ENCODE peak calls at places on chromosomes 3 and 15, in eight cellular contexts. One of them, this sample, is unnamed.

GRCh38 chr3:150545419-150546225 is 674 bp downstream of the SERP1 start:
- DNase-seq in choroid plexus epithelial cell: peak; percentile 32
- DNase-seq in endothelial cell: no peak
- DNase-seq in kidney epithelial cell: no peak
- DNase-seq in fibroblast of the aortic adventitia: peak; percentile 32
- DNase-seq in Panc1: no peak
- DNase-seq in right atrium auricular region: peak; percentile 61
- DNase-seq in brain microvascular endothelial cell: no peak
- DNase-seq in this sample: peak; percentile 24

GRCh38 chr15:77851696-77852095 is 219.0 kb upstream of the LINGO1 start:
- DNase-seq in choroid plexus epithelial cell: no peak
- DNase-seq in endothelial cell: no peak
- DNase-seq in kidney epithelial cell: peak; percentile 90
- DNase-seq in fibroblast of the aortic adventitia: no peak
- DNase-seq in Panc1: no peak
- DNase-seq in right atrium auricular region: no peak
- DNase-seq in brain microvascular endothelial cell: no peak
- DNase-seq in this sample: no peak

GRCh38 chr3:5698851-5699250 is 511.3 kb downstream of the EDEM1 start:
- DNase-seq in choroid plexus epithelial cell: no peak
- DNase-seq in endothelial cell: no peak
- DNase-seq in kidney epithelial cell: no peak
- DNase-seq in fibroblast of the aortic adventitia: no peak
- DNase-seq in Panc1: no peak
- DNase-seq in right atrium auricular region: no peak
- DNase-seq in brain microvascular endothelial cell: no peak
- DNase-seq in this sample: no peak

GRCh38 chr3:37214076-37214475 is 39.7 kb upstream of the LRRFIP2 start:
- DNase-seq in choroid plexus epithelial cell: no peak
- DNase-seq in endothelial cell: no peak
- DNase-seq in kidney epithelial cell: no peak
- DNase-seq in fibroblast of the aortic adventitia: no peak
- DNase-seq in Panc1: no peak
- DNase-seq in right atrium auricular region: no peak
- DNase-seq in brain microvascular endothelial cell: no peak
- DNase-seq in this sample: no peak

GRCh38 chr3:13709706-13710105 is 160.8 kb downstream of the FBLN2 start:
- DNase-seq in choroid plexus epithelial cell: no peak
- DNase-seq in endothelial cell: no peak
- DNase-seq in kidney epithelial cell: no peak
- DNase-seq in fibroblast of the aortic adventitia: no peak
- DNase-seq in Panc1: no peak
- DNase-seq in right atrium auricular region: peak; percentile 23
- DNase-seq in brain microvascular endothelial cell: no peak
- DNase-seq in this sample: no peak

GRCh38 chr15:40743921-40744809 is 10.9 kb downstream of the RMDN3 start:
- DNase-seq in choroid plexus epithelial cell: peak; percentile 77
- DNase-seq in endothelial cell: no peak
- DNase-seq in kidney epithelial cell: no peak
- DNase-seq in fibroblast of the aortic adventitia: peak; percentile 56
- DNase-seq in Panc1: no peak
- DNase-seq in right atrium auricular region: no peak
- DNase-seq in brain microvascular endothelial cell: peak; percentile 68
- DNase-seq in this sample: no peak

GRCh38 chr3:172666873-172667694 is 43.8 kb downstream of the NCEH1 start:
- DNase-seq in choroid plexus epithelial cell: peak; percentile 92
- DNase-seq in endothelial cell: peak; percentile 87
- DNase-seq in kidney epithelial cell: no peak
- DNase-seq in fibroblast of the aortic adventitia: peak; percentile 90
- DNase-seq in Panc1: peak; percentile 71
- DNase-seq in right atrium auricular region: peak; percentile 80
- DNase-seq in brain microvascular endothelial cell: peak; percentile 84
- DNase-seq in this sample: peak; percentile 63

GRCh38 chr15:56964182-56964581 is 45.7 kb downstream of the TCF12 start:
- DNase-seq in choroid plexus epithelial cell: peak; percentile 75
- DNase-seq in endothelial cell: no peak
- DNase-seq in kidney epithelial cell: no peak
- DNase-seq in fibroblast of the aortic adventitia: peak; percentile 65
- DNase-seq in Panc1: no peak
- DNase-seq in right atrium auricular region: no peak
- DNase-seq in brain microvascular endothelial cell: peak; percentile 29
- DNase-seq in this sample: no peak

GRCh38 chr15:43977072-43977884 is 150.5 kb downstream of the WDR76 start:
- DNase-seq in choroid plexus epithelial cell: no peak
- DNase-seq in endothelial cell: no peak
- DNase-seq in kidney epithelial cell: no peak
- DNase-seq in fibroblast of the aortic adventitia: no peak
- DNase-seq in Panc1: no peak
- DNase-seq in right atrium auricular region: no peak
- DNase-seq in brain microvascular endothelial cell: no peak
- DNase-seq in this sample: no peak

GRCh38 chr15:67080900-67081431 is 15.6 kb downstream of the SMAD3 start:
- DNase-seq in choroid plexus epithelial cell: no peak
- DNase-seq in endothelial cell: no peak
- DNase-seq in kidney epithelial cell: peak; percentile 77
- DNase-seq in fibroblast of the aortic adventitia: peak; percentile 83
- DNase-seq in Panc1: no peak
- DNase-seq in right atrium auricular region: no peak
- DNase-seq in brain microvascular endothelial cell: peak; percentile 76
- DNase-seq in this sample: no peak

GRCh38 chr3:31896643-31897433 is 84.2 kb downstream of the OSBPL10 start:
- DNase-seq in choroid plexus epithelial cell: no peak
- DNase-seq in endothelial cell: no peak
- DNase-seq in kidney epithelial cell: no peak
- DNase-seq in fibroblast of the aortic adventitia: no peak
- DNase-seq in Panc1: no peak
- DNase-seq in right atrium auricular region: no peak
- DNase-seq in brain microvascular endothelial cell: no peak
- DNase-seq in this sample: no peak

GRCh38 chr15:79743032-79743431 is 153.8 kb downstream of the MTHFS start:
- DNase-seq in choroid plexus epithelial cell: no peak
- DNase-seq in endothelial cell: no peak
- DNase-seq in kidney epithelial cell: no peak
- DNase-seq in fibroblast of the aortic adventitia: no peak
- DNase-seq in Panc1: no peak
- DNase-seq in right atrium auricular region: no peak
- DNase-seq in brain microvascular endothelial cell: no peak
- DNase-seq in this sample: no peak

GRCh38 chr3:140905557-140905956 is 36.1 kb upstream of the SLC25A36 start:
- DNase-seq in choroid plexus epithelial cell: no peak
- DNase-seq in endothelial cell: no peak
- DNase-seq in kidney epithelial cell: no peak
- DNase-seq in fibroblast of the aortic adventitia: no peak
- DNase-seq in Panc1: no peak
- DNase-seq in right atrium auricular region: no peak
- DNase-seq in brain microvascular endothelial cell: no peak
- DNase-seq in this sample: no peak

GRCh38 chr3:107620534-107620933 is 97.8 kb downstream of the BBX start:
- DNase-seq in choroid plexus epithelial cell: no peak
- DNase-seq in endothelial cell: no peak
- DNase-seq in kidney epithelial cell: no peak
- DNase-seq in fibroblast of the aortic adventitia: no peak
- DNase-seq in Panc1: no peak
- DNase-seq in right atrium auricular region: no peak
- DNase-seq in brain microvascular endothelial cell: no peak
- DNase-seq in this sample: no peak

GRCh38 chr3:100844063-100844936 is 135.0 kb downstream of the TFG start:
- DNase-seq in choroid plexus epithelial cell: no peak
- DNase-seq in endothelial cell: no peak
- DNase-seq in kidney epithelial cell: peak; percentile 44
- DNase-seq in fibroblast of the aortic adventitia: no peak
- DNase-seq in Panc1: no peak
- DNase-seq in right atrium auricular region: no peak
- DNase-seq in brain microvascular endothelial cell: no peak
- DNase-seq in this sample: no peak

GRCh38 chr3:29642393-29643033 is 361.6 kb downstream of the RBMS3 start:
- DNase-seq in choroid plexus epithelial cell: peak; percentile 77
- DNase-seq in endothelial cell: no peak
- DNase-seq in kidney epithelial cell: peak; percentile 69
- DNase-seq in fibroblast of the aortic adventitia: peak; percentile 73
- DNase-seq in Panc1: no peak
- DNase-seq in right atrium auricular region: no peak
- DNase-seq in brain microvascular endothelial cell: peak; percentile 77
- DNase-seq in this sample: no peak

GRCh38 chr15:59168536-59168935 is 38.1 kb upstream of the LDHAL6B start:
- DNase-seq in choroid plexus epithelial cell: peak; percentile 80
- DNase-seq in endothelial cell: no peak
- DNase-seq in kidney epithelial cell: no peak
- DNase-seq in fibroblast of the aortic adventitia: peak; percentile 40
- DNase-seq in Panc1: no peak
- DNase-seq in right atrium auricular region: no peak
- DNase-seq in brain microvascular endothelial cell: peak; percentile 78
- DNase-seq in this sample: no peak

GRCh38 chr3:177150218-177150916 is 46.9 kb downstream of the TBL1XR1 start:
- DNase-seq in choroid plexus epithelial cell: peak; percentile 24
- DNase-seq in endothelial cell: no peak
- DNase-seq in kidney epithelial cell: no peak
- DNase-seq in fibroblast of the aortic adventitia: peak; percentile 41
- DNase-seq in Panc1: no peak
- DNase-seq in right atrium auricular region: no peak
- DNase-seq in brain microvascular endothelial cell: no peak
- DNase-seq in this sample: no peak

GRCh38 chr15:78796510-78796909 is 14.8 kb downstream of the ADAMTS7 start:
- DNase-seq in choroid plexus epithelial cell: no peak
- DNase-seq in endothelial cell: no peak
- DNase-seq in kidney epithelial cell: no peak
- DNase-seq in fibroblast of the aortic adventitia: no peak
- DNase-seq in Panc1: no peak
- DNase-seq in right atrium auricular region: no peak
- DNase-seq in brain microvascular endothelial cell: no peak
- DNase-seq in this sample: no peak

GRCh38 chr3:40044487-40044886 is 235.1 kb downstream of the MYRIP start:
- DNase-seq in choroid plexus epithelial cell: peak; percentile 42
- DNase-seq in endothelial cell: no peak
- DNase-seq in kidney epithelial cell: no peak
- DNase-seq in fibroblast of the aortic adventitia: peak; percentile 72
- DNase-seq in Panc1: no peak
- DNase-seq in right atrium auricular region: no peak
- DNase-seq in brain microvascular endothelial cell: peak; percentile 12
- DNase-seq in this sample: no peak

GRCh38 chr3:53080612-53081205 is 34.8 kb upstream of the SFMBT1 start:
- DNase-seq in choroid plexus epithelial cell: no peak
- DNase-seq in endothelial cell: no peak
- DNase-seq in kidney epithelial cell: no peak
- DNase-seq in fibroblast of the aortic adventitia: no peak
- DNase-seq in Panc1: no peak
- DNase-seq in right atrium auricular region: no peak
- DNase-seq in brain microvascular endothelial cell: no peak
- DNase-seq in this sample: no peak

GRCh38 chr15:42863572-42864239 is 56.9 kb downstream of the TTBK2 start:
- DNase-seq in choroid plexus epithelial cell: peak; percentile 5
- DNase-seq in endothelial cell: no peak
- DNase-seq in kidney epithelial cell: no peak
- DNase-seq in fibroblast of the aortic adventitia: peak; percentile 20
- DNase-seq in Panc1: no peak
- DNase-seq in right atrium auricular region: no peak
- DNase-seq in brain microvascular endothelial cell: no peak
- DNase-seq in this sample: no peak

GRCh38 chr15:98568382-98569017 is 79.8 kb upstream of the IGF1R start:
- DNase-seq in choroid plexus epithelial cell: peak; percentile 29
- DNase-seq in endothelial cell: no peak
- DNase-seq in kidney epithelial cell: no peak
- DNase-seq in fibroblast of the aortic adventitia: peak; percentile 18
- DNase-seq in Panc1: no peak
- DNase-seq in right atrium auricular region: no peak
- DNase-seq in brain microvascular endothelial cell: no peak
- DNase-seq in this sample: no peak

GRCh38 chr15:95141486-95141885 is 910.1 kb downstream of the MCTP2 start:
- DNase-seq in choroid plexus epithelial cell: peak; percentile 36
- DNase-seq in endothelial cell: no peak
- DNase-seq in kidney epithelial cell: no peak
- DNase-seq in fibroblast of the aortic adventitia: no peak
- DNase-seq in Panc1: no peak
- DNase-seq in right atrium auricular region: no peak
- DNase-seq in brain microvascular endothelial cell: no peak
- DNase-seq in this sample: no peak
- TF ChIP-seq CTCF in choroid plexus epithelial cell: no peak
- TF ChIP-seq CTCF in endothelial cell: no peak
- TF ChIP-seq CTCF in kidney epithelial cell: no peak
- TF ChIP-seq CTCF in fibroblast of the aortic adventitia: no peak
- TF ChIP-seq CTCF in Panc1: no peak
- TF ChIP-seq CTCF in right atrium auricular region: no peak
- TF ChIP-seq CTCF in brain microvascular endothelial cell: no peak
- TF ChIP-seq CTCF in this sample: no peak

GRCh38 chr15:60340207-60340921 is 57.4 kb downstream of the ANXA2 start:
- DNase-seq in choroid plexus epithelial cell: peak; percentile 36
- DNase-seq in endothelial cell: no peak
- DNase-seq in kidney epithelial cell: no peak
- DNase-seq in fibroblast of the aortic adventitia: no peak
- DNase-seq in Panc1: no peak
- DNase-seq in right atrium auricular region: no peak
- DNase-seq in brain microvascular endothelial cell: peak; percentile 35
- DNase-seq in this sample: no peak
- TF ChIP-seq CTCF in choroid plexus epithelial cell: peak; percentile 52
- TF ChIP-seq CTCF in endothelial cell: no peak
- TF ChIP-seq CTCF in kidney epithelial cell: peak; percentile 6
- TF ChIP-seq CTCF in fibroblast of the aortic adventitia: peak; percentile 21
- TF ChIP-seq CTCF in Panc1: peak; percentile 19
- TF ChIP-seq CTCF in right atrium auricular region: no peak
- TF ChIP-seq CTCF in brain microvascular endothelial cell: peak; percentile 58
- TF ChIP-seq CTCF in this sample: no peak

DNA sequence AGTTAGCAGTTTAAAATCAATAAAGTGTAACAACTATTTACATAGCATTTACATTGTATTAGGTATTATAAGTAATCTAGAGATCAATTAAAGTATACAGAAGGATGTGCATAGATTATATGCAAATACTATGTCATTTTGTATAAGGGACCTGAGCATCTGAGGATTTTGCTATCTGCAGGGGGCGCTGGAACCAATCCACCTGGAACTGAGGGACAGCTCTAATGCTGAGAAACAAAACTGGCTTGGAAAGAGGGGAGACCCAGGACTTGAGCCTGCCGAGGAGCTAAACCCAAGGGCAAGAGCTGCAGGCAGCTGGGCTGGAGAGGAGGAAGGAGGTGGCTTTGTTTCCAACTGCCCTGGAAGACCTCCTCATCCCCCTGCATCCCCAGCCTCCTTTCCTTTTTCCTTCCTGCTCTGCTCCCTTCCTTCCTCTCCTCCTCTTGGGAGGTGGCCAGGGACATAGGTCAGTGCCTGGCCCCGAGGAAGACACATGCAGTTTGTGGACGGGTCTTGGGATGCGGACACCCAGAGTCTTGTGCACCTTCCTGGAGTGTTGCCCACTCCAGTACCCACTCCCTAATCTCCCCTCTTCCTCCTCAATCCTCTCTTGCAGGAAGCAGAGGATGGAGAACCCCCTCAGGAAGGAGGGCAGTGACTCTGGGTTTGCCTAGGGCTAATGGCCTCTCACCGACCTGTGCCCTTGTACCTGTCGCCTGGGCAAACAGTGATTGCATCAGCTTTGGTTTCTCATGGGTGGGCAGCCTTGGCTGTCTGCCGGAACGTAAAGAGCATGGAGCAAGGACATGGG is 826 bp upstream of the RTP3 start:
- DNase-seq in choroid plexus epithelial cell: peak; percentile 33
- DNase-seq in endothelial cell: peak; percentile 39
- DNase-seq in kidney epithelial cell: no peak
- DNase-seq in fibroblast of the aortic adventitia: no peak
- DNase-seq in Panc1: no peak
- DNase-seq in right atrium auricular region: no peak
- DNase-seq in brain microvascular endothelial cell: no peak
- DNase-seq in this sample: no peak
- TF ChIP-seq CTCF in choroid plexus epithelial cell: peak; percentile 58
- TF ChIP-seq CTCF in endothelial cell: peak; percentile 31
- TF ChIP-seq CTCF in kidney epithelial cell: peak; percentile 32
- TF ChIP-seq CTCF in fibroblast of the aortic adventitia: peak; percentile 22
- TF ChIP-seq CTCF in Panc1: peak; percentile 42
- TF ChIP-seq CTCF in right atrium auricular region: no peak
- TF ChIP-seq CTCF in brain microvascular endothelial cell: peak; percentile 68
- TF ChIP-seq CTCF in this sample: no peak

GRCh38 chr3:132119531-132119930 is 84.7 kb upstream of the CPNE4 start:
- DNase-seq in choroid plexus epithelial cell: no peak
- DNase-seq in endothelial cell: no peak
- DNase-seq in kidney epithelial cell: no peak
- DNase-seq in fibroblast of the aortic adventitia: no peak
- DNase-seq in Panc1: no peak
- DNase-seq in right atrium auricular region: no peak
- DNase-seq in brain microvascular endothelial cell: no peak
- DNase-seq in this sample: no peak
- TF ChIP-seq CTCF in choroid plexus epithelial cell: no peak
- TF ChIP-seq CTCF in endothelial cell: no peak
- TF ChIP-seq CTCF in kidney epithelial cell: no peak
- TF ChIP-seq CTCF in fibroblast of the aortic adventitia: no peak
- TF ChIP-seq CTCF in Panc1: no peak
- TF ChIP-seq CTCF in right atrium auricular region: no peak
- TF ChIP-seq CTCF in brain microvascular endothelial cell: no peak
- TF ChIP-seq CTCF in this sample: no peak

This sample was measured in mesothelial cell of epicardium.